ENCODE peak calls at places on chromosome 13, in ten cellular contexts. L is tibial artery, V is IMR-90, M is left lung, E is choroid plexus epithelial cell, D is fibroblast of lung, X is A549, U is GM23338, I is ovary, T is mammary epithelial cell. J is an unnamed sample.

GRCh38 chr13:24724714-24725113 is 39.3 kb upstream of the RNF17 start:
- DNase-seq in L (no peak), V (no peak), M (no peak), E (no peak), D (no peak), X (no peak), U (no peak), I (no peak), T (no peak), J (no peak)

GRCh38 chr13:48505597-48506091 is 27.2 kb downstream of the RCBTB2 start:
- DNase-seq in L (peak; percentile 80), V (peak; percentile 71), M (no peak), E (no peak), D (peak; percentile 52), X (no peak), U (no peak), I (no peak), T (peak; percentile 51), J (peak; percentile 6)

GRCh38 chr13:51524846-51525566 is 59.3 kb upstream of the WDFY2 start:
- DNase-seq in L (no peak), V (peak; percentile 90), M (no peak), E (peak; percentile 55), D (peak; percentile 47), X (no peak), U (no peak), I (no peak), T (no peak), J (peak; percentile 75)

GRCh38 chr13:23651887-23652286 is 81.7 kb downstream of the TNFRSF19 start:
- DNase-seq in L (no peak), V (no peak), M (no peak), E (no peak), D (no peak), X (no peak), U (no peak), I (no peak), T (no peak), J (no peak)

GRCh38 chr13:25085125-25085742 is 10.7 kb upstream of the PABPC3 start:
- DNase-seq in L (no peak), V (peak; percentile 26), M (no peak), E (peak; percentile 67), D (peak; percentile 38), X (peak; percentile 25), U (peak; percentile 84), I (no peak), T (peak; percentile 38), J (peak; percentile 71)

GRCh38 chr13:114256547-114256946 is 21.9 kb downstream of the CDC16 start:
- DNase-seq in L (no peak), V (no peak), M (no peak), E (no peak), D (no peak), X (no peak), U (no peak), I (no peak), T (no peak), J (no peak)

GRCh38 chr13:35964764-35965163 is 166.4 kb downstream of the DCLK1 start:
- DNase-seq in L (no peak), V (peak; percentile 68), M (no peak), E (peak; percentile 94), D (peak; percentile 95), X (no peak), U (no peak), I (no peak), T (no peak), J (peak; percentile 19)

GRCh38 chr13:44932850-44933251 is 56.4 kb downstream of the NUFIP1 start:
- DNase-seq in L (no peak), V (peak; percentile 49), M (no peak), E (peak; percentile 79), D (peak; percentile 56), X (no peak), U (no peak), I (no peak), T (no peak), J (peak; percentile 53)

GRCh38 chr13:86051134-86052103 is 252.2 kb upstream of the SLITRK6 start:
- DNase-seq in L (no peak), V (no peak), M (no peak), E (peak; percentile 70), D (no peak), X (no peak), U (peak; percentile 4), I (no peak), T (peak; percentile 21), J (peak; percentile 90)

DNA sequence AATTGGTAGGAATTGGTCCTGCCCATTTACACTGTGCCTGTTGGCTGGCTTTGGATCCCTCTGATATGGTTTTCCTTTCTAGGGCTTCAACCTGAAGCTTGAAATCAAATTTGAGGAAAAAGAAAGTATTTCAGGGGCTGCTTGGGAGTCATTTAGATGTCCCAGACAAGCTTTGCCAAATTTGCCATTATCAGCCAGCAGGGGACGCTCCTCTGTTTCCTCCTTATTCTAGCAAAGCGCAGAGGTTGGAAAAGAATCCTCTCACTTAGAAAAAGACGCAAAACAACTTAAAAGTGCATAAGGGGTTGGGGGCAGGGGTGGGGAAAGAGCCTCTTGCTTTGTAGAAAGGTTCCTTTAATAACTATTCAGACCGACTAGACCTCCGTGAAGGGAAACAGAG is 1211.1 kb upstream of the PCDH20 start:
- DNase-seq in L (no peak), V (no peak), M (no peak), E (peak; percentile 19), D (no peak), X (no peak), U (peak; percentile 83), I (no peak), T (no peak), J (no peak)
- TF ChIP-seq CTCF in L (no peak), V (peak; percentile 16), M (no peak), E (peak; percentile 58), D (peak; percentile 19), X (peak; percentile 15), U (peak; percentile 92), I (no peak), T (no peak), J (peak; percentile 7)

GRCh38 chr13:98141509-98141908 is 1.4 kb upstream of the FARP1 start:
- DNase-seq in L (no peak), V (no peak), M (no peak), E (no peak), D (no peak), X (no peak), U (peak; percentile 56), I (no peak), T (no peak), J (no peak)
- H3K4me3 ChIP-seq in L (peak overlapping the region; percentile 73), V (no peak overlapping the region), M (no peak overlapping the region), E (no peak overlapping the region), D (no peak overlapping the region), X (no peak overlapping the region), U (peak overlapping the region; percentile 77), I (no peak overlapping the region), T (no peak overlapping the region), J (no peak overlapping the region)

DNA sequence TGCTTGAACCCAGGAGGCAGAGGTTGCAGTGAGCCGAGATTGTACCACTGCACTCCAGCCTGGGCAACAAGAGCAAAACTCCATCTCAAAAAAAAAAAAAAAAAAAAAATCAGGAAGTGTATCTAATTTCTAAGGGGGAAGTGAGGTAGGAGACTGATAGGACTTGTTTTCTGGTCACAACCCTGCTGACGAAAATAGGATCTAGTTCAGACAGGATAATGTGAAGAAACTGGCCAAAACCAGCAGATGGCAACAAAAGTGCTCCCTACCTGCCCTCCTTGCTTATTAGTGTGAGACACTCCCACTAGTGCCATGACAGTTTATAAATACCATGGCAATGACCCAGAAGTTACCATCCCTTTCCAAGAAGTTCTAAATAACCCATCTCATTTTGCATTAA is 36.0 kb upstream of the KPNA3 start:
- DNase-seq in L (no peak), V (no peak), M (no peak), E (no peak), D (no peak), X (no peak), U (peak; percentile 11), I (no peak), T (peak; percentile 29), J (peak; percentile 51)
- TF ChIP-seq CTCF in L (no peak), V (no peak), M (no peak), E (no peak), D (no peak), X (no peak), U (no peak), I (no peak), T (no peak), J (no peak)

GRCh38 chr13:20340136-20340758 is 108.1 kb upstream of the GJB6 start:
- DNase-seq in L (no peak), V (no peak), M (no peak), E (peak; percentile 17), D (peak; percentile 2), X (no peak), U (no peak), I (no peak), T (no peak), J (no peak)

GRCh38 chr13:20336761-20337160 is 104.6 kb upstream of the GJB6 start:
- DNase-seq in L (no peak), V (no peak), M (no peak), E (no peak), D (no peak), X (no peak), U (no peak), I (no peak), T (no peak), J (no peak)

GRCh38 chr13:20337894-20338551 is 105.9 kb upstream of the GJB6 start:
- DNase-seq in L (no peak), V (no peak), M (no peak), E (no peak), D (no peak), X (no peak), U (no peak), I (no peak), T (no peak), J (no peak)

GRCh38 chr13:20342326-20342725 is 110.2 kb upstream of the GJB6 start:
- DNase-seq in L (no peak), V (no peak), M (no peak), E (no peak), D (no peak), X (no peak), U (no peak), I (no peak), T (no peak), J (no peak)

GRCh38 chr13:20340759-20341161 is 108.6 kb upstream of the GJB6 start:
- DNase-seq in L (no peak), V (no peak), M (peak; percentile 79), E (peak; percentile 20), D (peak; percentile 13), X (no peak), U (no peak), I (peak; percentile 25), T (peak; percentile 81), J (peak; percentile 87)
- H3K4me3 ChIP-seq in L (no peak overlapping the region), V (no peak overlapping the region), M (no peak overlapping the region), E (peak overlapping the region; percentile 14), D (no peak overlapping the region), X (no peak overlapping the region), U (no peak overlapping the region), I (no peak overlapping the region), T (no peak overlapping the region), J (no peak overlapping the region)

DNA sequence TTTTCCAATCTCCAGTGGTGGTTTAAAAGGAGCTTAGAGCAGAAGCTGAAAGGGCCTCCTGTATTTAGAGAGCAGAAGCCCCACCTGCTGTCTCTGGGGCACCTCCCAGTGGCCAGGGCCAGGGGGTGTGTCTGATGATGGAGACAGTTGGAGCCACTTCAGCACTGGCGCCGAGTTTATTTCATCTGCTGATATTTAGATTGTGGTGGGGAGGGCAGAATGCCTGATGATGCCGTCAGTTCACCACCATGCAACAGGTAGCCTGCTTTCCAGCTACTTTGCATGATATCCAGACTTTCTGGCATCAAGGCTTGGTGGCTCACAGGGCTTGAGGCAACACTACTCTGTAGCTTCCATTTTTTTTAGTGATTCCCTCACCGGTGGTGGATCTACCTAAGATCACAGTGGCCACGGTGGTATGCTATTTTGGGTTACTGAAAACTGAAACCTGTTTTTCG is 371.9 kb downstream of the KCNRG start:
- DNase-seq in L (no peak), V (peak; percentile 42), M (peak; percentile 81), E (peak; percentile 60), D (peak; percentile 44), X (no peak), U (peak; percentile 72), I (peak; percentile 20), T (no peak), J (peak; percentile 55)
- TF ChIP-seq CTCF in L (peak; percentile 15), V (peak; percentile 8), M (no peak), E (peak; percentile 36), D (peak; percentile 9), X (no peak), U (peak; percentile 44), I (no peak), T (no peak), J (peak; percentile 48)

J was measured in epithelial cell of esophagus.